ENCODE peak calls at places on chromosomes 2 and 18, in five cellular contexts. One of them, this sample, is unnamed. For H3K4me1, the result is how much of the 10 kb centered on the place peaks cover.

GRCh38 chr18:44079602-44080001 is 601.1 kb upstream of the SETBP1 start:
- DNase-seq in left ventricle myocardium inferior: no peak
- DNase-seq in right atrium auricular region: no peak
- DNase-seq in neuronal stem cell: no peak
- DNase-seq in HCT116: no peak
- DNase-seq in this sample: no peak

GRCh38 chr2:70993689-70993986 is 1.0 kb downstream of the TEX261 start:
- DNase-seq in neuronal stem cell: no peak
- DNase-seq in HCT116: no peak
- DNase-seq in left ventricle myocardium inferior: no peak
- DNase-seq in right atrium auricular region: peak
- DNase-seq in this sample: no peak

GRCh38 chr18:45670281-45670962 is 53.6 kb upstream of the SLC14A1 start:
- DNase-seq in HCT116: no peak
- DNase-seq in neuronal stem cell: no peak
- DNase-seq in left ventricle myocardium inferior: no peak
- DNase-seq in right atrium auricular region: peak
- DNase-seq in this sample: peak

GRCh38 chr2:101830555-101830954 is 133.0 kb downstream of the MAP4K4 start:
- DNase-seq in HCT116: no peak
- DNase-seq in right atrium auricular region: no peak
- DNase-seq in neuronal stem cell: no peak
- DNase-seq in left ventricle myocardium inferior: no peak
- DNase-seq in this sample: no peak

GRCh38 chr2:112181571-112182290 is 43.5 kb downstream of the FBLN7 start:
- DNase-seq in neuronal stem cell: no peak
- DNase-seq in left ventricle myocardium inferior: no peak
- DNase-seq in right atrium auricular region: no peak
- DNase-seq in HCT116: no peak
- DNase-seq in this sample: no peak

GRCh38 chr18:11506871-11507270 is 102.5 kb upstream of the SLC35G4 start:
- DNase-seq in right atrium auricular region: no peak
- DNase-seq in left ventricle myocardium inferior: no peak
- DNase-seq in neuronal stem cell: no peak
- DNase-seq in HCT116: no peak
- DNase-seq in this sample: no peak

GRCh38 chr2:215535726-215536125 is 99.9 kb upstream of the FN1 start:
- DNase-seq in right atrium auricular region: no peak
- DNase-seq in neuronal stem cell: no peak
- DNase-seq in left ventricle myocardium inferior: no peak
- DNase-seq in HCT116: no peak
- DNase-seq in this sample: no peak

GRCh38 chr2:239465017-239466001 is 64.5 kb upstream of the HDAC4 start:
- DNase-seq in HCT116: no peak
- DNase-seq in right atrium auricular region: peak
- DNase-seq in neuronal stem cell: no peak
- DNase-seq in left ventricle myocardium inferior: peak
- DNase-seq in this sample: peak

GRCh38 chr2:75140288-75140687 is 59.0 kb downstream of the TACR1 start:
- DNase-seq in left ventricle myocardium inferior: no peak
- DNase-seq in neuronal stem cell: no peak
- DNase-seq in HCT116: no peak
- DNase-seq in right atrium auricular region: no peak
- DNase-seq in this sample: no peak

GRCh38 chr2:204468689-204469429 is 76.4 kb upstream of the PARD3B start:
- DNase-seq in neuronal stem cell: no peak
- DNase-seq in right atrium auricular region: no peak
- DNase-seq in HCT116: no peak
- DNase-seq in left ventricle myocardium inferior: no peak
- DNase-seq in this sample: no peak

GRCh38 chr2:124560592-124561112 is 535.6 kb downstream of the CNTNAP5 start:
- DNase-seq in right atrium auricular region: no peak
- DNase-seq in HCT116: no peak
- DNase-seq in neuronal stem cell: no peak
- DNase-seq in left ventricle myocardium inferior: no peak
- DNase-seq in this sample: no peak

GRCh38 chr18:75694292-75694691 is 266.8 kb upstream of the SMIM21 start:
- DNase-seq in left ventricle myocardium inferior: no peak
- DNase-seq in HCT116: no peak
- DNase-seq in right atrium auricular region: no peak
- DNase-seq in neuronal stem cell: no peak
- DNase-seq in this sample: no peak

GRCh38 chr18:44835555-44836156 is 155.0 kb downstream of the SETBP1 start:
- DNase-seq in HCT116: no peak
- DNase-seq in neuronal stem cell: no peak
- DNase-seq in left ventricle myocardium inferior: no peak
- DNase-seq in right atrium auricular region: no peak
- DNase-seq in this sample: peak

GRCh38 chr2:13791019-13791418 is 841.5 kb upstream of the LRATD1 start:
- DNase-seq in HCT116: no peak
- DNase-seq in neuronal stem cell: no peak
- DNase-seq in left ventricle myocardium inferior: no peak
- DNase-seq in right atrium auricular region: no peak
- DNase-seq in this sample: no peak

GRCh38 chr2:239157766-239158165 is 243.1 kb downstream of the HDAC4 start:
- DNase-seq in right atrium auricular region: no peak
- DNase-seq in left ventricle myocardium inferior: peak
- DNase-seq in neuronal stem cell: peak
- DNase-seq in HCT116: peak
- DNase-seq in this sample: peak

GRCh38 chr2:86332654-86333053 is 4.8 kb downstream of the REEP1 start:
- DNase-seq in neuronal stem cell: no peak
- DNase-seq in HCT116: no peak
- DNase-seq in right atrium auricular region: no peak
- DNase-seq in left ventricle myocardium inferior: no peak
- DNase-seq in this sample: no peak

GRCh38 chr2:188798159-188798558 is 176.0 kb upstream of the COL3A1 start:
- DNase-seq in left ventricle myocardium inferior: no peak
- DNase-seq in right atrium auricular region: no peak
- DNase-seq in neuronal stem cell: no peak
- DNase-seq in HCT116: no peak
- DNase-seq in this sample: no peak

DNA sequence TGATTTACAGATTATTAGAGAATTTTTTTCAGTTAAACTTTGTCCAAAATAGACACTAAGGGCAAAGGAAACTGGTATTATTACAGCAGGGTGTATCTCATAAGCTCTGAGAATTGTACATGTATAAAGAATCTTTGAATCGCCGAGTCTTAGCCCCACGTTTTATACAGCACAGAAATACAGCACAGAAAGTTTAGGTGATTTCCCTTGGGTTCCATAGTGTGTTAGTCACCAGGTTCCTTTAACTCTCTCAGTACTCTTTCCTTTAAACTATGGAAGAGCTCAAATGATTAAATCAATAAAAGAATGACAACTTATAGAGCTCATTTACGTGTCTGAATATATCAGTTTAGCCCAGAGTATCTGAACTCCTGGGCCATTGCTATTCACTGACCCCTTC is 256.8 kb downstream of the NEDD4L start:
- DNase-seq in left ventricle myocardium inferior: no peak
- DNase-seq in HCT116: no peak
- DNase-seq in right atrium auricular region: no peak
- DNase-seq in neuronal stem cell: no peak
- DNase-seq in this sample: no peak
- H3K4me1 ChIP-seq in left ventricle myocardium inferior: half or more
- H3K4me1 ChIP-seq in HCT116: under half
- H3K4me1 ChIP-seq in right atrium auricular region: under half
- H3K4me1 ChIP-seq in neuronal stem cell: under half
- H3K4me1 ChIP-seq in this sample: half or more

GRCh38 chr2:234136461-234136860 is 86.0 kb downstream of the SPP2 start:
- DNase-seq in right atrium auricular region: no peak
- DNase-seq in left ventricle myocardium inferior: no peak
- DNase-seq in HCT116: no peak
- DNase-seq in neuronal stem cell: no peak
- DNase-seq in this sample: no peak

GRCh38 chr2:234135750-234136221 is 85.3 kb downstream of the SPP2 start:
- DNase-seq in left ventricle myocardium inferior: peak
- DNase-seq in right atrium auricular region: no peak
- DNase-seq in neuronal stem cell: peak
- DNase-seq in HCT116: peak
- DNase-seq in this sample: peak

GRCh38 chr2:234134496-234134895 is 84.0 kb downstream of the SPP2 start:
- DNase-seq in right atrium auricular region: no peak
- DNase-seq in HCT116: no peak
- DNase-seq in left ventricle myocardium inferior: no peak
- DNase-seq in neuronal stem cell: no peak
- DNase-seq in this sample: no peak

GRCh38 chr2:234130734-234131133 is 80.2 kb downstream of the SPP2 start:
- DNase-seq in right atrium auricular region: no peak
- DNase-seq in left ventricle myocardium inferior: no peak
- DNase-seq in HCT116: no peak
- DNase-seq in neuronal stem cell: no peak
- DNase-seq in this sample: no peak

GRCh38 chr2:234133004-234133403 is 82.5 kb downstream of the SPP2 start:
- DNase-seq in HCT116: no peak
- DNase-seq in right atrium auricular region: no peak
- DNase-seq in neuronal stem cell: no peak
- DNase-seq in left ventricle myocardium inferior: no peak
- DNase-seq in this sample: no peak
- H3K4me1 ChIP-seq in HCT116: under half
- H3K4me1 ChIP-seq in right atrium auricular region: under half
- H3K4me1 ChIP-seq in neuronal stem cell: under half
- H3K4me1 ChIP-seq in left ventricle myocardium inferior: under half
- H3K4me1 ChIP-seq in this sample: under half

GRCh38 chr2:128309341-128310093 is 9.2 kb downstream of the HS6ST1 start:
- DNase-seq in neuronal stem cell: peak
- DNase-seq in HCT116: no peak
- DNase-seq in right atrium auricular region: no peak
- DNase-seq in left ventricle myocardium inferior: peak
- DNase-seq in this sample: peak
- H3K4me1 ChIP-seq in neuronal stem cell: under half
- H3K4me1 ChIP-seq in HCT116: under half
- H3K4me1 ChIP-seq in right atrium auricular region: under half
- H3K4me1 ChIP-seq in left ventricle myocardium inferior: half or more
- H3K4me1 ChIP-seq in this sample: half or more

GRCh38 chr2:237143676-237144440 is 58.2 kb downstream of the COPS8 start:
- DNase-seq in right atrium auricular region: no peak
- DNase-seq in left ventricle myocardium inferior: no peak
- DNase-seq in HCT116: no peak
- DNase-seq in neuronal stem cell: no peak
- DNase-seq in this sample: no peak
- H3K4me1 ChIP-seq in right atrium auricular region: under half
- H3K4me1 ChIP-seq in left ventricle myocardium inferior: under half
- H3K4me1 ChIP-seq in HCT116: under half
- H3K4me1 ChIP-seq in neuronal stem cell: under half
- H3K4me1 ChIP-seq in this sample: under half

DNA sequence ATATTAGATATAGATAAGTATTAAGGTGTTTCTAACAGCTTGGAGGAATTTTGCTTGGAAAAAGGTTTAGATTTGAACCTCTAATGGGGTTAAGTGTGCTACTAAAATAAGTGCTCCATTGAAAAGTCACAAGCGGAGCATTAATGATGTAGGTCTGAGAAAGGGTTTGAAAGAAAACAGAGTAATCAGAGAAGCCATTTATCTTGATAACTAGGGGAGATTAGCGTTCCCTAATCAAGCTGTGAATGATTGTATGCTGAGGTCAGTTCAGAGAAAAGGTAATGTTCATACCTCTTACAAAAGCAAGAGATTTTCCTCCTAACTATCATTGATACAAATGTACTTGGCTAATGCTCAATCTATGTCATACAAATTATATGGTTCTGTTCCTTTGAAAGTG is 1.5 kb downstream of the ARHGAP25 start:
- DNase-seq in HCT116: no peak
- DNase-seq in right atrium auricular region: no peak
- DNase-seq in neuronal stem cell: no peak
- DNase-seq in left ventricle myocardium inferior: no peak
- DNase-seq in this sample: no peak
- H3K4me1 ChIP-seq in HCT116: under half
- H3K4me1 ChIP-seq in right atrium auricular region: under half
- H3K4me1 ChIP-seq in neuronal stem cell: under half
- H3K4me1 ChIP-seq in left ventricle myocardium inferior: under half
- H3K4me1 ChIP-seq in this sample: under half

GRCh38 chr2:159228006-159228655 is 58.4 kb downstream of the WDSUB1 start:
- DNase-seq in neuronal stem cell: no peak
- DNase-seq in left ventricle myocardium inferior: no peak
- DNase-seq in HCT116: no peak
- DNase-seq in right atrium auricular region: no peak
- DNase-seq in this sample: no peak
- H3K4me1 ChIP-seq in neuronal stem cell: under half
- H3K4me1 ChIP-seq in left ventricle myocardium inferior: half or more
- H3K4me1 ChIP-seq in HCT116: under half
- H3K4me1 ChIP-seq in right atrium auricular region: under half
- H3K4me1 ChIP-seq in this sample: under half

DNA sequence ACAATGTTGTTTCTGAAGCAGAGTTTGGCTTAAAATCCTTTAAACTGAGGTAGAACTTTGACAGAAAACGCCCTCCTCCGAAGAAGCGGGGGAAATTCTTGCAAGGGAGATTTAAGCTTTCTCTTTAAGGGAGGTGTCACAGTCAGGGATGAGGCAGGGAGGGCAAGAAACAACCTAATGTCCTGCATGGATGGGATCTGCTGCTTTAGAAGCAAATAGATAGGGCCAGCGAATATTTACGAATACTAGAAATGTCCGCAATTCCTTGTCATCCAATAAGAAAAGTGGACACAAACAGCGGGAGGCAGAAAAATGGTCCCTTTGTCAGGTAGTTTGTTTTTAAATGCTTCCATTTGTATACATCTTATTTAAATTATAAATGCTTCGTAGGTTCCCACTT is 12.0 kb downstream of the MEIS1 start:
- DNase-seq in neuronal stem cell: no peak
- DNase-seq in right atrium auricular region: no peak
- DNase-seq in HCT116: no peak
- DNase-seq in left ventricle myocardium inferior: no peak
- DNase-seq in this sample: no peak
- H3K4me1 ChIP-seq in neuronal stem cell: under half
- H3K4me1 ChIP-seq in right atrium auricular region: under half
- H3K4me1 ChIP-seq in HCT116: under half
- H3K4me1 ChIP-seq in left ventricle myocardium inferior: under half
- H3K4me1 ChIP-seq in this sample: under half

GRCh38 chr18:6333981-6334380 is 80.7 kb downstream of the L3MBTL4 start:
- DNase-seq in left ventricle myocardium inferior: no peak
- DNase-seq in neuronal stem cell: no peak
- DNase-seq in HCT116: no peak
- DNase-seq in right atrium auricular region: no peak
- DNase-seq in this sample: no peak

GRCh38 chr18:6336239-6336638 is 78.5 kb downstream of the L3MBTL4 start:
- DNase-seq in neuronal stem cell: no peak
- DNase-seq in left ventricle myocardium inferior: no peak
- DNase-seq in HCT116: no peak
- DNase-seq in right atrium auricular region: no peak
- DNase-seq in this sample: no peak

GRCh38 chr18:6327895-6328623 is 86.7 kb downstream of the L3MBTL4 start:
- DNase-seq in left ventricle myocardium inferior: no peak
- DNase-seq in neuronal stem cell: no peak
- DNase-seq in right atrium auricular region: no peak
- DNase-seq in HCT116: no peak
- DNase-seq in this sample: no peak

GRCh38 chr18:6328624-6329016 is 86.1 kb downstream of the L3MBTL4 start:
- DNase-seq in HCT116: no peak
- DNase-seq in right atrium auricular region: no peak
- DNase-seq in neuronal stem cell: no peak
- DNase-seq in left ventricle myocardium inferior: no peak
- DNase-seq in this sample: no peak

GRCh38 chr18:6331872-6332271 is 82.8 kb downstream of the L3MBTL4 start:
- DNase-seq in right atrium auricular region: no peak
- DNase-seq in neuronal stem cell: no peak
- DNase-seq in HCT116: no peak
- DNase-seq in left ventricle myocardium inferior: no peak
- DNase-seq in this sample: no peak
- H3K4me1 ChIP-seq in right atrium auricular region: under half
- H3K4me1 ChIP-seq in neuronal stem cell: under half
- H3K4me1 ChIP-seq in HCT116: under half
- H3K4me1 ChIP-seq in left ventricle myocardium inferior: under half
- H3K4me1 ChIP-seq in this sample: under half

GRCh38 chr2:172101008-172101706 is 1.5 kb downstream of the DLX2 start:
- DNase-seq in neuronal stem cell: peak
- DNase-seq in right atrium auricular region: no peak
- DNase-seq in left ventricle myocardium inferior: no peak
- DNase-seq in HCT116: no peak
- DNase-seq in this sample: no peak
- H3K4me1 ChIP-seq in neuronal stem cell: under half
- H3K4me1 ChIP-seq in right atrium auricular region: under half
- H3K4me1 ChIP-seq in left ventricle myocardium inferior: half or more
- H3K4me1 ChIP-seq in HCT116: half or more
- H3K4me1 ChIP-seq in this sample: half or more

This sample was measured in psoas muscle.